ENCODE peak calls at places on chromosomes 5 and 9, in ten cellular contexts. L, C, M, B, N, V, H, G, Z and P are unnamed samples.

GRCh38 chr5:174736351-174736721 is 12.0 kb downstream of the MSX2 start:
- DNase-seq in L (no peak), C (no peak), M (no peak), B (no peak), N (no peak), V (no peak), H (no peak), G (no peak), Z (no peak), P (no peak)

GRCh38 chr5:472076-472655 is 29.2 kb downstream of the EXOC3 start:
- DNase-seq in L (peak), C (peak), M (no peak), B (no peak), N (peak), V (peak), H (peak), G (no peak), Z (peak), P (peak)

GRCh38 chr9:114769664-114770063 is 36.2 kb downstream of the TNFSF15 start:
- DNase-seq in L (no peak), C (no peak), M (no peak), B (no peak), N (no peak), V (no peak), H (no peak), G (no peak), Z (no peak), P (no peak)

GRCh38 chr5:164303646-164304225 is 798.3 kb downstream of the MAT2B start:
- DNase-seq in L (no peak), C (no peak), M (no peak), B (no peak), N (no peak), V (no peak), H (no peak), G (no peak), Z (no peak), P (no peak)

GRCh38 chr5:155460501-155460931 is 447.0 kb downstream of the KIF4B start:
- DNase-seq in L (no peak), C (no peak), M (peak), B (no peak), N (no peak), V (no peak), H (no peak), G (peak), Z (no peak), P (no peak)

GRCh38 chr5:31811210-31811609 is 172.3 kb downstream of the PDZD2 start:
- DNase-seq in L (no peak), C (no peak), M (peak), B (no peak), N (no peak), V (peak), H (no peak), G (no peak), Z (no peak), P (no peak)

GRCh38 chr5:78361226-78361993 is 993 bp downstream of the SCAMP1 start:
- DNase-seq in L (peak), C (peak), M (peak), B (no peak), N (peak), V (peak), H (no peak), G (no peak), Z (no peak), P (no peak)

GRCh38 chr9:68980341-68980914 is 33.5 kb downstream of the PRKACG start:
- DNase-seq in L (no peak), C (no peak), M (no peak), B (no peak), N (peak), V (no peak), H (no peak), G (no peak), Z (no peak), P (no peak)

GRCh38 chr9:79537838-79538237 is 33.9 kb upstream of the TLE4 start:
- DNase-seq in L (no peak), C (no peak), M (no peak), B (no peak), N (no peak), V (no peak), H (no peak), G (no peak), Z (no peak), P (no peak)

GRCh38 chr5:170656346-170656745 is 127.2 kb upstream of the GABRP start:
- DNase-seq in L (no peak), C (no peak), M (no peak), B (no peak), N (no peak), V (no peak), H (no peak), G (no peak), Z (no peak), P (no peak)
- TF ChIP-seq EP300 in L (no peak), C (no peak), M (no peak), B (no peak), N (no peak), V (no peak), H (no peak), G (no peak), Z (no peak), P (no peak)

GRCh38 chr5:88674262-88675158 is 208.5 kb downstream of the MEF2C start:
- DNase-seq in L (no peak), C (no peak), M (no peak), B (no peak), N (no peak), V (no peak), H (peak), G (no peak), Z (peak), P (no peak)

GRCh38 chr5:88676637-88677481 is 206.1 kb downstream of the MEF2C start:
- DNase-seq in L (no peak), C (no peak), M (no peak), B (no peak), N (no peak), V (no peak), H (no peak), G (no peak), Z (no peak), P (no peak)

GRCh38 chr5:88677502-88677901 is 205.5 kb downstream of the MEF2C start:
- DNase-seq in L (no peak), C (no peak), M (no peak), B (no peak), N (no peak), V (no peak), H (no peak), G (no peak), Z (no peak), P (no peak)

GRCh38 chr5:88675159-88675757 is 207.7 kb downstream of the MEF2C start:
- DNase-seq in L (no peak), C (no peak), M (no peak), B (no peak), N (no peak), V (no peak), H (no peak), G (no peak), Z (no peak), P (no peak)

GRCh38 chr5:88675758-88676636 is 207.0 kb downstream of the MEF2C start:
- DNase-seq in L (no peak), C (peak), M (no peak), B (no peak), N (no peak), V (peak), H (peak), G (no peak), Z (peak), P (no peak)
- TF ChIP-seq POLR2A in L (no peak), C (no peak), M (no peak), B (no peak), N (no peak), V (no peak), H (no peak), G (no peak), Z (no peak), P (no peak)

DNA sequence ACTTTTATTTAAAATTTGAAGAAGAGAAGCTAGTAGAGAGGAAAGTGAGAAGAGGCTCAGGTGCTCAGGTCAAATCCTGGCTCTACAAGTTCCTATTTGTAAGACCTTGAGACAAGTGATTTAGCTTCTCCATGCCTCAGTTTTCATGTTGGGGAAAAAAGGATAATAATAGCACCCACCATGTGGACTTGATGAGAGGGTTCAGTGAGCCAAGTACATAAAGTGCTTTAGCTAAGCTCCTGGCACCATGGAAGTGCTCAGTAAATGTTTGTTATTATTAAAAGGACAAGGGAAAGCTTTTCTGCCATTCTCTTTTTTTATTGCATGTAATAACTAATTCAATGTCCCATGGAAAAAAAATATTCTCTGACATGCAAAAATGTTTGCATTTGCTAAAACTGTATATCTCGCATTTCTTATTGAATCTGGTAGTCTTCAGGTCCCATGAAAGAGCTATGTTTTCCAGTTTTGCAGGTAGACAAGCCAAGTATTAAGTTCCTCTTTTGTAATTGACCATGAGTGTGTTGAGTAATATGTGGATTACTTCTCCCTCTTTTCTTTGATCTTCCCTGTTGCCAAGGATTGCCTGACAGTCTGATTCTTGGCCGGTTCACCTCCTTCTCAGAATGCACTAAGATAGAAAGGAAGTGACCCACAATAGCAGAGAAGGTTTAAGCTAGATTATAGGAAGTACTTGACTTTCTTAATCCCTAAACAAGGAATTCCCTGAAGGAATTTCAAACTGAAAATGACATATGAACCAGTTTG is 45.6 kb upstream of the TRIM32 start:
- DNase-seq in L (no peak), C (no peak), M (no peak), B (no peak), N (no peak), V (no peak), H (no peak), G (no peak), Z (no peak), P (no peak)
- TF ChIP-seq POLR2AphosphoS5 in L (no peak), C (no peak), M (no peak), B (no peak), N (no peak), V (no peak), H (no peak), G (no peak), Z (no peak), P (no peak)

GRCh38 chr9:121568541-121569265 is 69.1 kb upstream of the GGTA1 start:
- DNase-seq in L (no peak), C (peak), M (no peak), B (no peak), N (peak), V (no peak), H (no peak), G (no peak), Z (no peak), P (no peak)
- TF ChIP-seq EP300 in L (no peak), C (no peak), M (no peak), B (no peak), N (no peak), V (no peak), H (no peak), G (no peak), Z (no peak), P (no peak)